ENCODE peak calls at places on chromosomes 4 and X, in seven cellular contexts. One of them, this sample, is unnamed.

GRCh38 chr4:92506933-92507332 is 203.2 kb downstream of the GRID2 start:
- DNase-seq in K562: no peak
- DNase-seq in HCT116: no peak
- DNase-seq in GM12878: no peak
- DNase-seq in HepG2: no peak
- DNase-seq in H1: no peak
- DNase-seq in SK-N-SH: no peak
- DNase-seq in this sample: no peak

GRCh38 chrX:20128678-20129077 is 12.0 kb upstream of the MAP7D2 start:
- DNase-seq in GM12878: no peak
- DNase-seq in K562: peak; percentile 12
- DNase-seq in SK-N-SH: no peak
- DNase-seq in HCT116: no peak
- DNase-seq in H1: no peak
- DNase-seq in HepG2: no peak
- DNase-seq in this sample: no peak

GRCh38 chr4:70996014-70996353 is 2.5 kb downstream of the DCK start:
- DNase-seq in HCT116: no peak
- DNase-seq in HepG2: no peak
- DNase-seq in SK-N-SH: no peak
- DNase-seq in K562: no peak
- DNase-seq in H1: no peak
- DNase-seq in GM12878: no peak
- DNase-seq in this sample: no peak

GRCh38 chr4:121209171-121209570 is 45.0 kb upstream of the TNIP3 start:
- DNase-seq in HepG2: no peak
- DNase-seq in K562: no peak
- DNase-seq in SK-N-SH: no peak
- DNase-seq in GM12878: no peak
- DNase-seq in H1: no peak
- DNase-seq in HCT116: no peak
- DNase-seq in this sample: no peak

GRCh38 chr4:169244210-169244609 is 26.5 kb downstream of the SH3RF1 start:
- DNase-seq in HepG2: no peak
- DNase-seq in SK-N-SH: no peak
- DNase-seq in HCT116: no peak
- DNase-seq in H1: no peak
- DNase-seq in GM12878: no peak
- DNase-seq in K562: no peak
- DNase-seq in this sample: no peak

GRCh38 chr4:111775908-111776307 is 369.3 kb upstream of the FAM241A start:
- DNase-seq in K562: no peak
- DNase-seq in SK-N-SH: no peak
- DNase-seq in HCT116: no peak
- DNase-seq in GM12878: no peak
- DNase-seq in H1: no peak
- DNase-seq in HepG2: no peak
- DNase-seq in this sample: no peak

GRCh38 chr4:48372272-48372671 is 30.9 kb downstream of the SLAIN2 start:
- DNase-seq in HepG2: no peak
- DNase-seq in SK-N-SH: no peak
- DNase-seq in H1: no peak
- DNase-seq in K562: no peak
- DNase-seq in GM12878: no peak
- DNase-seq in HCT116: no peak
- DNase-seq in this sample: no peak

GRCh38 chr4:26372525-26373172 is 51.8 kb downstream of the RBPJ start:
- DNase-seq in SK-N-SH: peak; percentile 51
- DNase-seq in H1: no peak
- DNase-seq in HCT116: no peak
- DNase-seq in GM12878: peak; percentile 83
- DNase-seq in HepG2: peak; percentile 90
- DNase-seq in K562: no peak
- DNase-seq in this sample: peak; percentile 71

GRCh38 chr4:34293459-34293858 is 1950.9 kb downstream of the ARAP2 start:
- DNase-seq in HepG2: no peak
- DNase-seq in SK-N-SH: no peak
- DNase-seq in K562: no peak
- DNase-seq in H1: no peak
- DNase-seq in GM12878: no peak
- DNase-seq in HCT116: peak; percentile 72
- DNase-seq in this sample: no peak

GRCh38 chrX:24024819-24025740 is 1.9 kb downstream of the KLHL15 start:
- DNase-seq in H1: peak; percentile 27
- DNase-seq in HepG2: peak; percentile 73
- DNase-seq in K562: peak; percentile 89
- DNase-seq in SK-N-SH: peak; percentile 91
- DNase-seq in HCT116: peak; percentile 60
- DNase-seq in GM12878: peak; percentile 43
- DNase-seq in this sample: peak; percentile 63

GRCh38 chr4:168832746-168833575 is 177.1 kb downstream of the CBR4 start:
- DNase-seq in GM12878: no peak
- DNase-seq in K562: no peak
- DNase-seq in HCT116: no peak
- DNase-seq in HepG2: no peak
- DNase-seq in SK-N-SH: peak; percentile 84
- DNase-seq in H1: no peak
- DNase-seq in this sample: no peak

GRCh38 chrX:15336023-15336413 is 695 bp upstream of the PIGA start:
- DNase-seq in HCT116: no peak
- DNase-seq in H1: no peak
- DNase-seq in HepG2: no peak
- DNase-seq in K562: peak; percentile 10
- DNase-seq in GM12878: no peak
- DNase-seq in SK-N-SH: peak; percentile 44
- DNase-seq in this sample: no peak

GRCh38 chrX:132810488-132810887 is 147.9 kb downstream of the HS6ST2 start:
- DNase-seq in K562: no peak
- DNase-seq in HepG2: no peak
- DNase-seq in H1: no peak
- DNase-seq in GM12878: no peak
- DNase-seq in SK-N-SH: no peak
- DNase-seq in HCT116: no peak
- DNase-seq in this sample: no peak

GRCh38 chr4:51885371-51885770 is 42.4 kb downstream of the DCUN1D4 start:
- DNase-seq in HCT116: peak; percentile 13
- DNase-seq in GM12878: no peak
- DNase-seq in H1: no peak
- DNase-seq in K562: peak; percentile 22
- DNase-seq in HepG2: peak; percentile 44
- DNase-seq in SK-N-SH: peak; percentile 21
- DNase-seq in this sample: peak; percentile 9

GRCh38 chr4:74768857-74769525 is 25.3 kb downstream of the BTC start:
- DNase-seq in H1: no peak
- DNase-seq in SK-N-SH: no peak
- DNase-seq in HepG2: peak; percentile 32
- DNase-seq in K562: no peak
- DNase-seq in GM12878: no peak
- DNase-seq in HCT116: peak; percentile 92
- DNase-seq in this sample: no peak

GRCh38 chr4:183617075-183617474 is 41.9 kb downstream of the RWDD4 start:
- DNase-seq in SK-N-SH: no peak
- DNase-seq in HepG2: no peak
- DNase-seq in H1: no peak
- DNase-seq in HCT116: no peak
- DNase-seq in GM12878: no peak
- DNase-seq in K562: no peak
- DNase-seq in this sample: no peak

DNA sequence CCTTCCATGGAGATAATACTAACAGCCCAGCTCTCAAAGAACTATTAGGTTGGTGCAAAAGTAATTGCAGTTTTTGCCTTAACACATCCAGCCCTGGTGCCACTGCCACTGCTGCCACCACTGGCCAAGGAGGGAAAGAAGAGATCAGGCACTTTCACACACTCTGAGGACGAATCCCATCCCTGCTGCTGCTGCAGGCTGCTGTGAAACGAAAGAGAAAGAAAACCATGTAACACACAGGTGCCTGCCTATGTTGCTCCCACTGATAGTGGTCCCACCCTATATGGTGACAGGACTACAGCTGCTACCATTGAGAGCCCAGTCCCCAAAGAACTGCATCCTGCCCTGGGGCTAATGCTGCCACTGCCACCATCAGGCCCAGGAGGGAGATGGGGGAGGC is 35.1 kb downstream of the TMLHE start:
- DNase-seq in HCT116: no peak
- DNase-seq in GM12878: peak; percentile 2
- DNase-seq in SK-N-SH: no peak
- DNase-seq in HepG2: no peak
- DNase-seq in H1: no peak
- DNase-seq in K562: no peak
- DNase-seq in this sample: peak; percentile 2
- TF ChIP-seq JUND in HCT116: no peak
- TF ChIP-seq JUND in GM12878: no peak
- TF ChIP-seq JUND in SK-N-SH: no peak
- TF ChIP-seq JUND in HepG2: no peak
- TF ChIP-seq JUND in H1: no peak
- TF ChIP-seq JUND in K562: no peak
- TF ChIP-seq JUND in this sample: no peak

GRCh38 chr4:141900841-141901240 is 264.5 kb downstream of the IL15 start:
- DNase-seq in HCT116: no peak
- DNase-seq in GM12878: no peak
- DNase-seq in SK-N-SH: no peak
- DNase-seq in H1: no peak
- DNase-seq in K562: no peak
- DNase-seq in HepG2: no peak
- DNase-seq in this sample: no peak

GRCh38 chr4:141899541-141899940 is 263.2 kb downstream of the IL15 start:
- DNase-seq in H1: no peak
- DNase-seq in HepG2: no peak
- DNase-seq in K562: no peak
- DNase-seq in HCT116: no peak
- DNase-seq in GM12878: no peak
- DNase-seq in SK-N-SH: no peak
- DNase-seq in this sample: no peak

GRCh38 chr4:141896687-141897086 is 260.3 kb downstream of the IL15 start:
- DNase-seq in HepG2: no peak
- DNase-seq in GM12878: no peak
- DNase-seq in HCT116: no peak
- DNase-seq in K562: no peak
- DNase-seq in SK-N-SH: no peak
- DNase-seq in H1: no peak
- DNase-seq in this sample: no peak

GRCh38 chr4:141899103-141899502 is 262.7 kb downstream of the IL15 start:
- DNase-seq in K562: no peak
- DNase-seq in HCT116: no peak
- DNase-seq in SK-N-SH: no peak
- DNase-seq in GM12878: no peak
- DNase-seq in HepG2: no peak
- DNase-seq in H1: no peak
- DNase-seq in this sample: no peak

GRCh38 chr4:141898336-141898735 is 262.0 kb downstream of the IL15 start:
- DNase-seq in H1: no peak
- DNase-seq in K562: no peak
- DNase-seq in SK-N-SH: no peak
- DNase-seq in HepG2: no peak
- DNase-seq in GM12878: no peak
- DNase-seq in HCT116: no peak
- DNase-seq in this sample: no peak
- TF ChIP-seq JUND in H1: no peak
- TF ChIP-seq JUND in K562: no peak
- TF ChIP-seq JUND in SK-N-SH: no peak
- TF ChIP-seq JUND in HepG2: no peak
- TF ChIP-seq JUND in GM12878: no peak
- TF ChIP-seq JUND in HCT116: no peak
- TF ChIP-seq JUND in this sample: no peak

GRCh38 chr4:53371843-53372521 is 5.5 kb upstream of the FIP1L1 start:
- DNase-seq in SK-N-SH: no peak
- DNase-seq in GM12878: no peak
- DNase-seq in HCT116: no peak
- DNase-seq in HepG2: no peak
- DNase-seq in H1: no peak
- DNase-seq in K562: no peak
- DNase-seq in this sample: no peak
- TF ChIP-seq JUND in SK-N-SH: no peak
- TF ChIP-seq JUND in GM12878: no peak
- TF ChIP-seq JUND in HCT116: no peak
- TF ChIP-seq JUND in HepG2: no peak
- TF ChIP-seq JUND in H1: no peak
- TF ChIP-seq JUND in K562: no peak
- TF ChIP-seq JUND in this sample: no peak

GRCh38 chr4:19010766-19011165 is 989.2 kb upstream of the LCORL start:
- DNase-seq in K562: no peak
- DNase-seq in HCT116: no peak
- DNase-seq in SK-N-SH: no peak
- DNase-seq in H1: peak; percentile 7
- DNase-seq in GM12878: no peak
- DNase-seq in HepG2: no peak
- DNase-seq in this sample: no peak

GRCh38 chr4:19002170-19002569 is 980.6 kb upstream of the LCORL start:
- DNase-seq in K562: no peak
- DNase-seq in H1: no peak
- DNase-seq in GM12878: no peak
- DNase-seq in SK-N-SH: no peak
- DNase-seq in HepG2: no peak
- DNase-seq in HCT116: no peak
- DNase-seq in this sample: no peak

GRCh38 chr4:19009886-19010285 is 988.3 kb upstream of the LCORL start:
- DNase-seq in HCT116: no peak
- DNase-seq in SK-N-SH: no peak
- DNase-seq in HepG2: no peak
- DNase-seq in GM12878: no peak
- DNase-seq in H1: no peak
- DNase-seq in K562: no peak
- DNase-seq in this sample: no peak

DNA sequence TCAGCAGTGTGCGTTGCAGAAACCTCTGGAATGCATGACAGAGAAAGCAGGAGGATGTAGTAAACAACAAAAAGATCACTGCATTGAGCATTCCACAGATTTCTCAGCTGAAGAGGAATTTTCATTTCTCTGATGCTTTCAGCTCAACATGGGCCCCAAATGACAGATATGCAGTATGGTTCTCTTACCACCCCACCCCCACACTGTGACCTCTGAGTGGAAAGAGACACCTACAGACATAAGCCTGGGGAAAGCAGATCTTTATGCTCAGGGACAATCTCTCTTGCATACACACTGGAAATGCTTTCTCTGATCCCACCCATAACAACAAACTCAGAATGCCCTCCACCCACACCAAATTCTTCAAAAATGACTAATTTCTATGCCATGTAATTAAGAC is 983.7 kb upstream of the LCORL start:
- DNase-seq in H1: peak; percentile 9
- DNase-seq in GM12878: no peak
- DNase-seq in HCT116: no peak
- DNase-seq in SK-N-SH: no peak
- DNase-seq in K562: no peak
- DNase-seq in HepG2: no peak
- DNase-seq in this sample: no peak
- TF ChIP-seq JUND in H1: no peak
- TF ChIP-seq JUND in GM12878: no peak
- TF ChIP-seq JUND in HCT116: no peak
- TF ChIP-seq JUND in SK-N-SH: no peak
- TF ChIP-seq JUND in K562: no peak
- TF ChIP-seq JUND in HepG2: no peak
- TF ChIP-seq JUND in this sample: no peak

DNA sequence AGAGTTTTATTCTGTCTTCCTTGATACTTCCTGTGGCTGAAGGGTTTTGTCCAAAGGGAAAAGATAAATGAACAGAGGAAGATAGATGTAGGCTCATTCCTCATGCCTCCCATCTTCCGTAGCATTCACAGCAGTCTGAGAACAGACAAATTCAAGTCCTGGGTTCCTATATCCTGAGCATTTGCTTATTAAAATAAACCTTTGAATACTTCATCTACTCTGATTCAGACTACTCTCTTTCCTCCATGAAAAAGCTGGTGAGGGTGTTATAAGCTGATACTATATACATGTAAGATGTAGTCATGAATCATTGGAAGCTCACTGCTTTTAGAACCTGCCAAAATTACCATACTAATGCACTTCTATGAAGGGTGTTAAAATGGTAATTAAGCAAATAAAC is 61.2 kb downstream of the GAB1 start:
- DNase-seq in HepG2: no peak
- DNase-seq in SK-N-SH: no peak
- DNase-seq in K562: no peak
- DNase-seq in HCT116: no peak
- DNase-seq in GM12878: no peak
- DNase-seq in H1: no peak
- DNase-seq in this sample: no peak
- TF ChIP-seq JUND in HepG2: no peak
- TF ChIP-seq JUND in SK-N-SH: no peak
- TF ChIP-seq JUND in K562: no peak
- TF ChIP-seq JUND in HCT116: no peak
- TF ChIP-seq JUND in GM12878: no peak
- TF ChIP-seq JUND in H1: no peak
- TF ChIP-seq JUND in this sample: no peak